ENCODE peak calls at places on chromosomes 16 and 17, in ten cellular contexts. Y, O, S, J, X, U, N, I, E and F are unnamed samples.

GRCh38 chr16:3187798-3188674 is at the start of gene OR1F1:
- DNase-seq in Y (no peak), O (peak), S (no peak), J (no peak), X (no peak), U (peak), N (no peak), I (no peak), E (peak), F (no peak)

GRCh38 chr16:68378436-68379415 is 67.9 kb downstream of the PRMT7 start:
- DNase-seq in Y (no peak), O (no peak), S (no peak), J (no peak), X (no peak), U (no peak), N (no peak), I (no peak), E (no peak), F (no peak)

GRCh38 chr17:50213026-50214015 is 11.9 kb upstream of the COL1A1 start:
- DNase-seq in Y (no peak), O (no peak), S (no peak), J (no peak), X (no peak), U (peak), N (no peak), I (no peak), E (peak), F (peak)

GRCh38 chr17:49404371-49404770 is 10.3 kb downstream of the PHB1 start:
- DNase-seq in Y (no peak), O (no peak), S (no peak), J (no peak), X (no peak), U (peak), N (no peak), I (no peak), E (no peak), F (peak)

GRCh38 chr17:3532859-3533142 is 24.8 kb downstream of the TRPV3 start:
- DNase-seq in Y (no peak), O (no peak), S (no peak), J (no peak), X (no peak), U (no peak), N (no peak), I (no peak), E (peak), F (no peak)

GRCh38 chr17:12789075-12789975 is at the start of gene ARHGAP44:
- DNase-seq in Y (no peak), O (no peak), S (no peak), J (peak), X (no peak), U (no peak), N (peak), I (no peak), E (peak), F (no peak)

GRCh38 chr17:41411072-41411840 is 13.1 kb downstream of the KRT37 start:
- DNase-seq in Y (no peak), O (no peak), S (no peak), J (no peak), X (no peak), U (no peak), N (no peak), I (no peak), E (peak), F (no peak)

GRCh38 chr17:39615434-39615833 is 7.7 kb upstream of the NEUROD2 start:
- DNase-seq in Y (no peak), O (no peak), S (no peak), J (no peak), X (no peak), U (no peak), N (no peak), I (no peak), E (no peak), F (no peak)

GRCh38 chr17:80080081-80080480 is 21.3 kb upstream of the GAA start:
- DNase-seq in Y (no peak), O (no peak), S (no peak), J (no peak), X (no peak), U (no peak), N (no peak), I (no peak), E (no peak), F (no peak)

GRCh38 chr16:2964416-2965223 is 545 bp downstream of the KREMEN2 start:
- DNase-seq in Y (peak), O (no peak), S (peak), J (no peak), X (no peak), U (peak), N (peak), I (peak), E (peak), F (no peak)

GRCh38 chr17:78745407-78746088 is 36.5 kb downstream of the CYTH1 start:
- DNase-seq in Y (peak), O (no peak), S (peak), J (no peak), X (peak), U (peak), N (no peak), I (no peak), E (no peak), F (peak)

GRCh38 chr17:44901323-44901965 is 2.2 kb upstream of the EFTUD2 start:
- DNase-seq in Y (no peak), O (peak), S (no peak), J (peak), X (no peak), U (no peak), N (no peak), I (no peak), E (no peak), F (no peak)

GRCh38 chr16:11550651-11551498 is 35.8 kb downstream of the LITAF start:
- DNase-seq in Y (no peak), O (no peak), S (no peak), J (no peak), X (no peak), U (no peak), N (no peak), I (no peak), E (no peak), F (peak)

GRCh38 chr17:75181608-75182318 is 996 bp downstream of the SUMO2 start:
- DNase-seq in Y (peak), O (no peak), S (no peak), J (peak), X (no peak), U (no peak), N (no peak), I (peak), E (no peak), F (no peak)

GRCh38 chr16:19601083-19601976 is 45.8 kb downstream of the VPS35L start:
- DNase-seq in Y (peak), O (no peak), S (peak), J (no peak), X (no peak), U (no peak), N (peak), I (no peak), E (no peak), F (no peak)

GRCh38 chr16:79685871-79686270 is 85.3 kb upstream of the MAF start:
- DNase-seq in Y (no peak), O (no peak), S (no peak), J (no peak), X (no peak), U (no peak), N (no peak), I (no peak), E (no peak), F (no peak)

GRCh38 chr16:29028457-29029167 is 43.8 kb downstream of the LAT start:
- DNase-seq in Y (no peak), O (no peak), S (no peak), J (no peak), X (no peak), U (no peak), N (no peak), I (no peak), E (no peak), F (no peak)

GRCh38 chr17:41835800-41836549 is at the start of gene NT5C3B:
- DNase-seq in Y (no peak), O (no peak), S (no peak), J (no peak), X (peak), U (peak), N (peak), I (peak), E (peak), F (peak)

GRCh38 chr17:69717819-69718218 is 303.3 kb downstream of the MAP2K6 start:
- DNase-seq in Y (no peak), O (no peak), S (no peak), J (no peak), X (no peak), U (no peak), N (no peak), I (no peak), E (no peak), F (no peak)

GRCh38 chr17:77831497-77832179 is 126.9 kb upstream of the TNRC6C start:
- DNase-seq in Y (no peak), O (no peak), S (no peak), J (no peak), X (no peak), U (no peak), N (no peak), I (peak), E (no peak), F (peak)

GRCh38 chr17:36511216-36511615 is 23.5 kb downstream of the MYO19 start:
- DNase-seq in Y (no peak), O (no peak), S (no peak), J (no peak), X (no peak), U (no peak), N (no peak), I (no peak), E (no peak), F (no peak)

GRCh38 chr17:71019699-71020098 is 850.4 kb downstream of the KCNJ2 start:
- DNase-seq in Y (no peak), O (no peak), S (no peak), J (no peak), X (no peak), U (no peak), N (no peak), I (no peak), E (no peak), F (no peak)

GRCh38 chr17:66942453-66943264 is 21.8 kb upstream of the CACNG4 start:
- DNase-seq in Y (no peak), O (no peak), S (no peak), J (no peak), X (no peak), U (no peak), N (no peak), I (no peak), E (no peak), F (peak)

GRCh38 chr17:60720763-60721531 is 43.3 kb downstream of the BCAS3 start:
- DNase-seq in Y (no peak), O (peak), S (no peak), J (no peak), X (no peak), U (peak), N (peak), I (no peak), E (peak), F (peak)

GRCh38 chr16:31216552-31217530 is at the start of gene PYDC1:
- DNase-seq in Y (no peak), O (no peak), S (no peak), J (no peak), X (no peak), U (peak), N (no peak), I (no peak), E (no peak), F (no peak)

GRCh38 chr16:57824880-57825279 is 22.6 kb upstream of the KIFC3 start:
- DNase-seq in Y (no peak), O (no peak), S (no peak), J (no peak), X (no peak), U (no peak), N (no peak), I (no peak), E (no peak), F (no peak)

GRCh38 chr16:86960266-86960665 is 356.9 kb downstream of the C16orf95 start:
- DNase-seq in Y (no peak), O (no peak), S (no peak), J (no peak), X (no peak), U (no peak), N (no peak), I (no peak), E (no peak), F (no peak)

GRCh38 chr17:50052822-50053653 is 2.9 kb upstream of the ITGA3 start:
- DNase-seq in Y (no peak), O (no peak), S (no peak), J (no peak), X (no peak), U (no peak), N (no peak), I (no peak), E (no peak), F (no peak)

GRCh38 chr17:11278984-11279270 is 37.9 kb downstream of the SHISA6 start:
- DNase-seq in Y (no peak), O (no peak), S (no peak), J (peak), X (no peak), U (no peak), N (no peak), I (no peak), E (peak), F (no peak)

GRCh38 chr17:5584383-5584951 is at the start of gene NLRP1:
- DNase-seq in Y (peak), O (peak), S (peak), J (peak), X (peak), U (peak), N (peak), I (peak), E (no peak), F (peak)

GRCh38 chr16:89103156-89103555 is 9.5 kb downstream of the ACSF3 start:
- DNase-seq in Y (no peak), O (no peak), S (no peak), J (no peak), X (no peak), U (no peak), N (no peak), I (no peak), E (no peak), F (peak)

GRCh38 chr16:88967800-88968588 is 9.0 kb downstream of the CBFA2T3 start:
- DNase-seq in Y (no peak), O (no peak), S (no peak), J (no peak), X (no peak), U (no peak), N (no peak), I (no peak), E (no peak), F (peak)

GRCh38 chr16:76118344-76118743 is 158.9 kb upstream of the CNTNAP4 start:
- DNase-seq in Y (no peak), O (no peak), S (no peak), J (no peak), X (no peak), U (no peak), N (no peak), I (no peak), E (no peak), F (no peak)

GRCh38 chr17:77602062-77602746 is 356.3 kb upstream of the TNRC6C start:
- DNase-seq in Y (no peak), O (peak), S (no peak), J (peak), X (no peak), U (no peak), N (peak), I (no peak), E (peak), F (no peak)

GRCh38 chr16:9683677-9684076 is 498.6 kb downstream of the GRIN2A start:
- DNase-seq in Y (no peak), O (no peak), S (no peak), J (no peak), X (no peak), U (no peak), N (no peak), I (no peak), E (no peak), F (no peak)